ENCODE peak calls at places on chromosomes 16 and 17, in seven cellular contexts. L is body of pancreas; C is thoracic aorta; W is upper lobe of right lung; P is cardiac muscle cell; A is K562; J is CD4-positive, CD25-positive, alpha-beta regulatory T cell. F is an unnamed sample. For H3K9me3, the result is how much of the 10 kb centered on the place peaks cover.

GRCh38 chr16:2792945-2793344 is 5.3 kb upstream of the PRSS41 start:
- DNase-seq in L (no peak), J (no peak), A (no peak), P (no peak), W (no peak), C (no peak), F (no peak)

GRCh38 chr16:69501956-69502457 is 63.8 kb upstream of the NFAT5 start:
- DNase-seq in W (no peak), C (no peak), A (no peak), J (no peak), L (no peak), P (peak), F (no peak)

GRCh38 chr17:5380491-5381135 is 38.8 kb downstream of the NUP88 start:
- DNase-seq in C (no peak), P (no peak), W (no peak), A (no peak), L (no peak), J (no peak), F (no peak)

GRCh38 chr17:79798296-79799173 is 1.7 kb upstream of the CBX8 start:
- DNase-seq in P (no peak), W (no peak), J (no peak), L (no peak), C (no peak), A (no peak), F (no peak)

GRCh38 chr16:27644165-27644564 is 94.2 kb downstream of the KATNIP start:
- DNase-seq in J (no peak), W (no peak), A (no peak), C (no peak), L (no peak), P (no peak), F (no peak)

GRCh38 chr16:82043680-82044584 is 8.9 kb downstream of the HSD17B2 start:
- DNase-seq in L (no peak), W (no peak), A (no peak), C (no peak), P (no peak), J (no peak), F (no peak)

GRCh38 chr16:66681676-66682075 is 14.9 kb downstream of the CMTM4 start:
- DNase-seq in C (no peak), L (no peak), A (no peak), W (no peak), J (no peak), P (no peak), F (no peak)

GRCh38 chr17:80187090-80187489 is 17.3 kb downstream of the CARD14 start:
- DNase-seq in J (no peak), L (no peak), W (no peak), P (no peak), C (no peak), A (no peak), F (no peak)

GRCh38 chr17:16215002-16215272 is 397 bp downstream of the NCOR1 start:
- DNase-seq in A (peak), L (peak), C (no peak), W (peak), J (peak), P (peak), F (peak)

GRCh38 chr16:52812945-52813556 is 239.6 kb downstream of the CHD9NB start:
- DNase-seq in J (no peak), C (no peak), L (no peak), P (no peak), A (no peak), W (no peak), F (no peak)

GRCh38 chr16:89873822-89874689 is 664 bp downstream of the TCF25 start:
- DNase-seq in P (peak), J (peak), L (peak), A (peak), W (peak), C (peak), F (peak)

GRCh38 chr16:62018301-62019060 is 17.8 kb downstream of the CDH8 start:
- DNase-seq in C (no peak), L (no peak), A (no peak), W (no peak), P (no peak), J (no peak), F (no peak)

GRCh38 chr16:88384222-88385111 is 1.7 kb downstream of the ZNF469 start:
- DNase-seq in A (no peak), J (no peak), W (peak), P (no peak), L (no peak), C (no peak), F (peak)

GRCh38 chr17:15364615-15365014 is 23.2 kb upstream of the TEKT3 start:
- DNase-seq in P (no peak), C (no peak), W (no peak), J (no peak), A (no peak), L (no peak), F (no peak)

GRCh38 chr16:4743217-4743897 is 9.0 kb downstream of the DNAAF8 start:
- DNase-seq in P (no peak), C (no peak), A (no peak), W (no peak), L (no peak), J (no peak), F (no peak)

GRCh38 chr16:749010-749409 is 8.2 kb upstream of the CIAO3 start:
- DNase-seq in J (no peak), P (no peak), C (no peak), W (no peak), L (no peak), A (no peak), F (no peak)

GRCh38 chr17:6639014-6639650 is 1.4 kb downstream of the KIAA0753 start:
- DNase-seq in C (no peak), W (no peak), J (no peak), A (peak), P (no peak), L (no peak), F (no peak)

GRCh38 chr17:3026125-3026855 is 37.1 kb downstream of the OR1D5 start:
- DNase-seq in L (no peak), A (no peak), W (peak), P (no peak), J (no peak), C (no peak), F (peak)

GRCh38 chr17:17898673-17899072 is 61.9 kb upstream of the SREBF1 start:
- DNase-seq in P (no peak), C (no peak), W (no peak), J (no peak), A (no peak), L (no peak), F (no peak)

GRCh38 chr16:70767377-70768204 is 33.4 kb downstream of the VAC14 start:
- DNase-seq in L (no peak), W (no peak), C (no peak), A (no peak), J (no peak), P (no peak), F (no peak)

GRCh38 chr17:44038604-44039007 is 23.8 kb upstream of the TMEM101 start:
- DNase-seq in C (no peak), W (no peak), L (no peak), A (no peak), J (no peak), P (no peak), F (no peak)

GRCh38 chr17:45992175-45992574 is 6.9 kb upstream of the STH start:
- DNase-seq in A (no peak), J (no peak), P (no peak), W (no peak), L (no peak), C (no peak), F (no peak)

GRCh38 chr17:45989759-45990158 is 9.3 kb upstream of the STH start:
- DNase-seq in A (no peak), W (no peak), C (no peak), L (no peak), P (no peak), J (no peak), F (no peak)

GRCh38 chr17:45991341-45991740 is 7.7 kb upstream of the STH start:
- DNase-seq in L (no peak), A (no peak), P (no peak), J (no peak), C (no peak), W (no peak), F (no peak)

GRCh38 chr17:45992904-45993303 is 6.1 kb upstream of the STH start:
- DNase-seq in P (peak), W (no peak), J (no peak), L (no peak), C (no peak), A (no peak), F (no peak)

DNA sequence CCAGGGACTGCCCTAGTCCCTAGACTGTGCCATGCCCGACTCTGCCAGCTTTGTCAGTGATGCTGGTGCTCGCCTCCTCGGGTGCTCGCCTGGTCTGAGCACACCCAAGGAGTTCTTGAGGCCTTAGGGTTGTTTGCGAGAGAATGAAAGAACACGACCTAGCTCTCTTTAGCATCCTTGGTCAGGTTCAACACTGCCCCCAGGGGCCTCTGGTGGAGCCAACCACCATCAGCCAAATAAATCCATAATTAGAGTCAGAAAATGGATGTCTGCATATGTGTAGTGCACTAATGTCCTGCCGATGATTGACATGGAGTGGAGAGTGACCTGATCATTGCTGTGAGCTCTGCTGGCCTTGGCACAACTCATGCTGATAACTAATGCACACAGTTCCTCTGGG is 8.2 kb upstream of the STH start:
- DNase-seq in C (no peak), P (no peak), J (no peak), A (peak), W (no peak), L (no peak), F (no peak)
- H3K9me3 ChIP-seq in C (under half), P (under half), J (under half), A (under half), W (under half), L (under half), F (under half)

DNA sequence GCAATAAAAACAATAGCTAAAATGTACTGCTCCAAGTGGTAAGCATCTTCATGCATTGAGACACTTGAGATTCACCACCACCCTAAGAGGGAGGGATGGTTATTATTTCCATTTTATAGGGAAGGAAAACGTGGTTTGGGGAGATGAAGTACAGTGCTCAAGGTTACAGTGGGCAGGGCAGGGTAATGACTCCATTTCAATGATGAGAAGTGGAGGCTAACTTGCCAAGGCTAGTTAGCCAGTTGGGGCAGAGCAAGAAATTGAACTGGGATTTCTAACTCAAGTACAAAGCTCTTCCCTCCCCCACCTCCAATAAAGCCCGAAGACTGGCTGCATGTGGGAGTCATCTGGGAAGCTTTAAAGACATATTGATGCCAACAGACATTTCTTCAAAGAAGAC is 6.3 kb upstream of the SPACA3 start:
- DNase-seq in J (no peak), W (no peak), P (no peak), A (no peak), L (no peak), C (no peak), F (no peak)
- H3K9me3 ChIP-seq in J (under half), W (under half), P (under half), A (under half), L (under half), C (under half), F (under half)

DNA sequence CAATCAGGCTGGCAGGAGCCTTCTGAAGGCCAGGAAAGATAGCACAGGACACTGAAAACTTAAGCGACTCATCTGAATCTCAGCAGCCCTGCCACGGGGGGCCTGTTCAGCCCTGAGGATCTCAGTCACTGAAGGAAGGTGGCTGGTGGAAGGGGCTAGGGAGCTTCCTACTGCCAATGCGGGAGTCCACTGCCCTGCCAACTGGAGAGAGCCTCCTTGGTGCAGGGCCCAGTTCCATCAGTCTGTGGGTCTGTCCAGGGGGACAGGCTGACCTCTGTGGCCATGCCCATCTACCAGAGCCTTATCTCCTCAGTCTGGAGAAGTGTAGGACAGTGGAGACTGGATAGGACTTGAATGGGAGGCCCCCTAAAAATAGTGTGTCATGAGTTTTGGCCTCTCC is 1851.6 kb downstream of the TP53TG3F start:
- DNase-seq in W (no peak), A (no peak), P (no peak), C (no peak), L (no peak), J (no peak), F (no peak)
- H3K9me3 ChIP-seq in W (under half), A (under half), P (under half), C (under half), L (under half), J (under half), F (under half)

DNA sequence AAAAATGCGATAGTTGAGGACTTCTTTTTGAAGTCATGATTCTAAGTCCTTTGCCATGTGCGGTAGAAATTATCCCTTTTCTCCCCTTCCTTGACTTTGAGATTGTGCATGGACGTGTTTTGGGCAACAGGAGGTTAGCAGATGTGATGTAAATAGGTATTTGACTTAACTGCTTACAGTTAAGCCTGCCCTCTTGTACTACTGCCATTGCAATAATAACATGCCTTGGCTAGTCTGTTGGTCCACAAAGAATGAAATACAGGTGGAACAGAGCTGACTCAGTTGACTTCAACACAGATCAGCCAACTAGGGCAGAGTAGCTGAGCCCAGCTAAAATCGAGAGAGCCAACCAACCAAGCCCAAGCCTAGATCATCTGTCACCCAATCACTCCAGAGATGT is 125.5 kb downstream of the BRIP1 start:
- DNase-seq in C (no peak), A (no peak), P (no peak), L (no peak), W (no peak), J (no peak), F (no peak)
- H3K9me3 ChIP-seq in C (under half), A (under half), P (under half), L (under half), W (under half), J (under half), F (under half)

DNA sequence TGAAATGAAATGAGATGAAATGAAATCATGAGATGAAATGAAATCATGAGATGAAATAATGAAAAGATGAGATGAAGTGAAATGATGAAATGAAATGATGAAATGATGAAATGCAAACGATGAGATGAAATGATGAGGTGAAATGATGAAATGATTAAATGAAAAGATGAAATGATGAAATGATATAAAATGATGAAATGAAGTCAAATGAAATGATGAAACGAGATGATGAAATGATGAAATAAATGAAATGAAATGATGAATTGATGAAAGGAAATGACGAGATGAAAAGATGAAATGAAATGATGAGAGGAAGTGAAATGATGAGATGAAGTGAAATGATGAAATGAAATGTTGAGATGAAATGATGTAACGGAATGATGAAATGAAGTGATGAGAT is 595.6 kb downstream of the TP53TG3F start:
- DNase-seq in J (no peak), A (no peak), W (no peak), C (no peak), L (no peak), P (no peak), F (no peak)
- H3K9me3 ChIP-seq in J (under half), A (under half), W (under half), C (under half), L (under half), P (under half), F (under half)

GRCh38 chr16:35748621-35749252 is 2289.3 kb downstream of the TP53TG3F start:
- DNase-seq in W (no peak), J (no peak), A (no peak), P (no peak), L (no peak), C (no peak), F (no peak)
- H3K9me3 ChIP-seq in W (under half), J (half or more), A (under half), P (under half), L (under half), C (under half), F (under half)